ENCODE peak calls at places on chromosome 7, in eight cellular contexts. One of them, this sample, is unnamed.

GRCh38 chr7:151351027-151351426 is 9.4 kb downstream of the NUB1 start:
- DNase-seq in HCT116: no peak
- DNase-seq in tibial nerve: no peak
- DNase-seq in ovary: no peak
- DNase-seq in prostate gland: no peak
- DNase-seq in uterus: no peak
- DNase-seq in endothelial cell of umbilical vein: no peak
- DNase-seq in A549: peak
- DNase-seq in this sample: no peak

GRCh38 chr7:140656548-140657515 is 15.9 kb upstream of the ADCK2 start:
- DNase-seq in HCT116: no peak
- DNase-seq in tibial nerve: no peak
- DNase-seq in ovary: peak
- DNase-seq in prostate gland: peak
- DNase-seq in uterus: peak
- DNase-seq in endothelial cell of umbilical vein: peak
- DNase-seq in A549: no peak
- DNase-seq in this sample: peak

GRCh38 chr7:101163281-101164070 is 1.9 kb downstream of the VGF start:
- DNase-seq in HCT116: peak
- DNase-seq in tibial nerve: no peak
- DNase-seq in ovary: peak
- DNase-seq in prostate gland: no peak
- DNase-seq in uterus: no peak
- DNase-seq in endothelial cell of umbilical vein: no peak
- DNase-seq in A549: no peak
- DNase-seq in this sample: no peak

GRCh38 chr7:51085034-51085692 is 231.4 kb downstream of the COBL start:
- DNase-seq in HCT116: no peak
- DNase-seq in tibial nerve: no peak
- DNase-seq in ovary: no peak
- DNase-seq in prostate gland: no peak
- DNase-seq in uterus: no peak
- DNase-seq in endothelial cell of umbilical vein: no peak
- DNase-seq in A549: no peak
- DNase-seq in this sample: no peak

GRCh38 chr7:29274156-29275017 is 79.8 kb downstream of the CHN2 start:
- DNase-seq in HCT116: no peak
- DNase-seq in tibial nerve: no peak
- DNase-seq in ovary: no peak
- DNase-seq in prostate gland: no peak
- DNase-seq in uterus: no peak
- DNase-seq in endothelial cell of umbilical vein: no peak
- DNase-seq in A549: no peak
- DNase-seq in this sample: no peak

GRCh38 chr7:28093617-28094232 is 86.9 kb downstream of the JAZF1 start:
- DNase-seq in HCT116: peak
- DNase-seq in tibial nerve: peak
- DNase-seq in ovary: peak
- DNase-seq in prostate gland: peak
- DNase-seq in uterus: peak
- DNase-seq in endothelial cell of umbilical vein: peak
- DNase-seq in A549: peak
- DNase-seq in this sample: no peak

GRCh38 chr7:46032936-46033335 is 111.9 kb upstream of the IGFBP3 start:
- DNase-seq in HCT116: no peak
- DNase-seq in tibial nerve: no peak
- DNase-seq in ovary: no peak
- DNase-seq in prostate gland: no peak
- DNase-seq in uterus: no peak
- DNase-seq in endothelial cell of umbilical vein: no peak
- DNase-seq in A549: no peak
- DNase-seq in this sample: no peak

GRCh38 chr7:151243411-151244155 is 4.9 kb downstream of the SMARCD3 start:
- DNase-seq in HCT116: no peak
- DNase-seq in tibial nerve: no peak
- DNase-seq in ovary: peak
- DNase-seq in prostate gland: no peak
- DNase-seq in uterus: no peak
- DNase-seq in endothelial cell of umbilical vein: no peak
- DNase-seq in A549: no peak
- DNase-seq in this sample: no peak

GRCh38 chr7:30657131-30657530 is 25.1 kb downstream of the CRHR2 start:
- DNase-seq in HCT116: no peak
- DNase-seq in tibial nerve: no peak
- DNase-seq in ovary: peak
- DNase-seq in prostate gland: no peak
- DNase-seq in uterus: no peak
- DNase-seq in endothelial cell of umbilical vein: no peak
- DNase-seq in A549: no peak
- DNase-seq in this sample: no peak

GRCh38 chr7:85103352-85103751 is 83.5 kb downstream of the SEMA3D start:
- DNase-seq in HCT116: peak
- DNase-seq in tibial nerve: peak
- DNase-seq in ovary: peak
- DNase-seq in prostate gland: no peak
- DNase-seq in uterus: no peak
- DNase-seq in endothelial cell of umbilical vein: no peak
- DNase-seq in A549: no peak
- DNase-seq in this sample: no peak

GRCh38 chr7:7612519-7612918 is 28.0 kb upstream of the UMAD1 start:
- DNase-seq in HCT116: no peak
- DNase-seq in tibial nerve: no peak
- DNase-seq in ovary: no peak
- DNase-seq in prostate gland: no peak
- DNase-seq in uterus: no peak
- DNase-seq in endothelial cell of umbilical vein: no peak
- DNase-seq in A549: no peak
- DNase-seq in this sample: no peak

GRCh38 chr7:19519443-19519977 is 189.3 kb downstream of the POLR1F start:
- DNase-seq in HCT116: no peak
- DNase-seq in tibial nerve: no peak
- DNase-seq in ovary: no peak
- DNase-seq in prostate gland: no peak
- DNase-seq in uterus: no peak
- DNase-seq in endothelial cell of umbilical vein: no peak
- DNase-seq in A549: no peak
- DNase-seq in this sample: no peak

GRCh38 chr7:74627699-74628411 is 29.7 kb upstream of the GTF2I start:
- DNase-seq in HCT116: no peak
- DNase-seq in tibial nerve: peak
- DNase-seq in ovary: peak
- DNase-seq in prostate gland: peak
- DNase-seq in uterus: no peak
- DNase-seq in endothelial cell of umbilical vein: no peak
- DNase-seq in A549: no peak
- DNase-seq in this sample: no peak

GRCh38 chr7:131498237-131498885 is 58.1 kb downstream of the PODXL start:
- DNase-seq in HCT116: no peak
- DNase-seq in tibial nerve: no peak
- DNase-seq in ovary: no peak
- DNase-seq in prostate gland: no peak
- DNase-seq in uterus: no peak
- DNase-seq in endothelial cell of umbilical vein: no peak
- DNase-seq in A549: no peak
- DNase-seq in this sample: no peak

GRCh38 chr7:89002942-89003618 is 207.5 kb upstream of the TEX47 start:
- DNase-seq in HCT116: no peak
- DNase-seq in tibial nerve: no peak
- DNase-seq in ovary: no peak
- DNase-seq in prostate gland: no peak
- DNase-seq in uterus: no peak
- DNase-seq in endothelial cell of umbilical vein: peak
- DNase-seq in A549: no peak
- DNase-seq in this sample: no peak

GRCh38 chr7:41053830-41054229 is 649.1 kb downstream of the INHBA start:
- DNase-seq in HCT116: no peak
- DNase-seq in tibial nerve: no peak
- DNase-seq in ovary: no peak
- DNase-seq in prostate gland: no peak
- DNase-seq in uterus: no peak
- DNase-seq in endothelial cell of umbilical vein: no peak
- DNase-seq in A549: no peak
- DNase-seq in this sample: no peak

GRCh38 chr7:20598479-20599419 is 16.7 kb upstream of the ABCB5 start:
- DNase-seq in HCT116: peak
- DNase-seq in tibial nerve: peak
- DNase-seq in ovary: no peak
- DNase-seq in prostate gland: no peak
- DNase-seq in uterus: no peak
- DNase-seq in endothelial cell of umbilical vein: peak
- DNase-seq in A549: peak
- DNase-seq in this sample: no peak

DNA sequence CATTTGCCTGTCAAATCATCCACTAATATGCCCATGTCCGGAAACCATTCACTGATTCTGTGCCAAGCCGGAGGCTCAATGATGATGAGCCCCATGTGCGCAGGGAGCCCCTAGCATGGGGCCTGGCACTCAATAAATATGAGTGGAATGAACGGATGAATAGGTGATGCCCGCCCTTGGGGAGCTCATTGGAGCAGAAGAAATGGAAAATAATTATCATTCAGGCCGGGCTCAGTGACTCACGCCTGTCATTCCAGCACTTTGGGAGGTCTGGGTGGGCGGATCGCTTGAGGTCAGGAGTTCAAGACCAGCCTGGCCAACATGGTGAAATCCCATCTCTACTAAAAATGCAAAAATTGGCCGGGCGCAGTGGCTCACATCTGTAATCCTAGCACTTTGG is 11.0 kb downstream of the RHBDD2 start:
- DNase-seq in HCT116: no peak
- DNase-seq in tibial nerve: peak
- DNase-seq in ovary: peak
- DNase-seq in prostate gland: no peak
- DNase-seq in uterus: no peak
- DNase-seq in endothelial cell of umbilical vein: no peak
- DNase-seq in A549: no peak
- DNase-seq in this sample: no peak
- TF ChIP-seq POLR2A in HCT116: no peak
- TF ChIP-seq POLR2A in tibial nerve: no peak
- TF ChIP-seq POLR2A in ovary: no peak
- TF ChIP-seq POLR2A in prostate gland: no peak
- TF ChIP-seq POLR2A in uterus: no peak
- TF ChIP-seq POLR2A in endothelial cell of umbilical vein: no peak
- TF ChIP-seq POLR2A in A549: no peak
- TF ChIP-seq POLR2A in this sample: no peak

DNA sequence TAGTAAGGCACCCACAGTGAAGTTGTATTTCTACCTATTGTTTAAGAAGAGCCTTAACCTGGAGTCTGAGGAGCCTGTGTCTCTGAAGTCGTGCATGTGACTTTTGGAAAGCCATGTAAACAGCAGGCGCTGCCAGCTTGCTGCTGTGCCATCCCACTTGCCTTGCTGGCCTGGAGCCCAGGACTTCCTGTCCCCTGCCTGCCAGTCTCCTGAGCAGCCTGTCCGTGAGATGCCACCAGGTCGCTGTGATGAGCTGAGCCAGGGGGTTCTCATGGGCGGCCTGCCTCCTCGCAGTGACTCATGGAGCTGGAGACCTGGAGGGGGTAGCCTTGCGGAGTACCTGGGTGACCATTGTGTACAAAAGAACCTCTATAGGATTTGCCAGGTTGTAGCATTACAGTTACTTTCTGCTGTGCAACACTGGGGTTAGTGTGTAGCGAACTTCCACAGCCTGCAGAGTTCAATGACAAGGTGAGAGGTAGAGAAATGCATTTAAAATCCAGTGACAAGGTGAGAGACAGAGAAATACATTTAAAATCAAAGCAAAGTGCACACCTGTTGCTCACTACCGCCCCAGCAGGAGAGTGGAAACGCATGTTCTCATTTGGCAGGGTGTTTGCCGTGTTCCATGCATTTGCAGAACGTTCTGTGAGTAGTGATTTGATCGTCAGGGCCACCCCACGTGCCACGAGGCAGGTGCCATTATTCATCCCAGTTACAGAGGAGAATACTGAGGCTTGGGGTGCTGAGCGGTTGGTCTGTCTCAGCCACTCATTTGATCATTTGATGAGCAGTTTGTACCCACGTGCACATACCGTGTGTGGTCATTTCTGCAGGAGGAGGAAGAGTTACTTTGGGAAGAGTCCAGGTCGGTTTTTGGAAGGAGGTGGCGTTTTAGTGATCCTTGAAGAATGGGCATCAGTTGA is 36.6 kb upstream of the BHLHA15 start:
- DNase-seq in HCT116: no peak
- DNase-seq in tibial nerve: no peak
- DNase-seq in ovary: no peak
- DNase-seq in prostate gland: peak
- DNase-seq in uterus: no peak
- DNase-seq in endothelial cell of umbilical vein: no peak
- DNase-seq in A549: no peak
- DNase-seq in this sample: no peak
- TF ChIP-seq POLR2A in HCT116: no peak
- TF ChIP-seq POLR2A in tibial nerve: no peak
- TF ChIP-seq POLR2A in ovary: no peak
- TF ChIP-seq POLR2A in prostate gland: no peak
- TF ChIP-seq POLR2A in uterus: no peak
- TF ChIP-seq POLR2A in endothelial cell of umbilical vein: no peak
- TF ChIP-seq POLR2A in A549: no peak
- TF ChIP-seq POLR2A in this sample: no peak

GRCh38 chr7:142108728-142109505 is 2.6 kb upstream of the MGAM2 start:
- DNase-seq in HCT116: no peak
- DNase-seq in tibial nerve: no peak
- DNase-seq in ovary: no peak
- DNase-seq in prostate gland: no peak
- DNase-seq in uterus: no peak
- DNase-seq in endothelial cell of umbilical vein: no peak
- DNase-seq in A549: no peak
- DNase-seq in this sample: no peak

GRCh38 chr7:142110638-142111037 is 880 bp upstream of the MGAM2 start:
- DNase-seq in HCT116: no peak
- DNase-seq in tibial nerve: no peak
- DNase-seq in ovary: no peak
- DNase-seq in prostate gland: no peak
- DNase-seq in uterus: no peak
- DNase-seq in endothelial cell of umbilical vein: no peak
- DNase-seq in A549: no peak
- DNase-seq in this sample: no peak

GRCh38 chr7:142112086-142112485 is 568 bp downstream of the MGAM2 start:
- DNase-seq in HCT116: no peak
- DNase-seq in tibial nerve: no peak
- DNase-seq in ovary: no peak
- DNase-seq in prostate gland: no peak
- DNase-seq in uterus: no peak
- DNase-seq in endothelial cell of umbilical vein: no peak
- DNase-seq in A549: no peak
- DNase-seq in this sample: no peak

GRCh38 chr7:142110098-142110497 is 1.4 kb upstream of the MGAM2 start:
- DNase-seq in HCT116: no peak
- DNase-seq in tibial nerve: no peak
- DNase-seq in ovary: no peak
- DNase-seq in prostate gland: no peak
- DNase-seq in uterus: no peak
- DNase-seq in endothelial cell of umbilical vein: no peak
- DNase-seq in A549: no peak
- DNase-seq in this sample: no peak

GRCh38 chr7:142111509-142111908 is at the start of gene MGAM2:
- DNase-seq in HCT116: no peak
- DNase-seq in tibial nerve: no peak
- DNase-seq in ovary: no peak
- DNase-seq in prostate gland: no peak
- DNase-seq in uterus: no peak
- DNase-seq in endothelial cell of umbilical vein: no peak
- DNase-seq in A549: no peak
- DNase-seq in this sample: no peak
- TF ChIP-seq POLR2A in HCT116: no peak
- TF ChIP-seq POLR2A in tibial nerve: no peak
- TF ChIP-seq POLR2A in ovary: no peak
- TF ChIP-seq POLR2A in prostate gland: no peak
- TF ChIP-seq POLR2A in uterus: no peak
- TF ChIP-seq POLR2A in endothelial cell of umbilical vein: no peak
- TF ChIP-seq POLR2A in A549: no peak
- TF ChIP-seq POLR2A in this sample: no peak

GRCh38 chr7:106560482-106560881 is 100.5 kb downstream of the CCDC71L start:
- DNase-seq in HCT116: no peak
- DNase-seq in tibial nerve: no peak
- DNase-seq in ovary: no peak
- DNase-seq in prostate gland: no peak
- DNase-seq in uterus: no peak
- DNase-seq in endothelial cell of umbilical vein: no peak
- DNase-seq in A549: no peak
- DNase-seq in this sample: no peak
- TF ChIP-seq POLR2A in HCT116: no peak
- TF ChIP-seq POLR2A in tibial nerve: no peak
- TF ChIP-seq POLR2A in ovary: no peak
- TF ChIP-seq POLR2A in prostate gland: no peak
- TF ChIP-seq POLR2A in uterus: no peak
- TF ChIP-seq POLR2A in endothelial cell of umbilical vein: no peak
- TF ChIP-seq POLR2A in A549: no peak
- TF ChIP-seq POLR2A in this sample: no peak